ENCODE peak calls at places on chromosomes 2 and 18, in six cellular contexts. X, Q, W, K, U and C are unnamed samples.

GRCh38 chr2:25821225-25822056 is 56.8 kb downstream of the ASXL2 start:
- DNase-seq in K (no peak), U (no peak), W (peak), Q (peak), X (no peak), C (peak)

GRCh38 chr2:98598781-98599428 is 9.4 kb downstream of the COA5 start:
- DNase-seq in K (no peak), Q (no peak), W (peak), U (no peak), X (no peak), C (peak)

GRCh38 chr2:23503097-23503496 is 118.1 kb downstream of the KLHL29 start:
- DNase-seq in X (no peak), K (no peak), Q (no peak), U (no peak), W (no peak), C (no peak)

GRCh38 chr18:5628512-5629255 is 84.9 kb upstream of the EPB41L3 start:
- DNase-seq in U (no peak), X (no peak), Q (peak), K (no peak), W (peak), C (peak)

GRCh38 chr2:151162185-151162584 is 99.5 kb downstream of the RBM43 start:
- DNase-seq in U (no peak), X (no peak), K (no peak), Q (no peak), W (peak), C (peak)

GRCh38 chr2:69086466-69086865 is 73.5 kb downstream of the ANTXR1 start:
- DNase-seq in W (peak), Q (peak), X (no peak), U (no peak), K (no peak), C (no peak)

GRCh38 chr18:29496276-29496675 is 1319.3 kb upstream of the CDH2 start:
- DNase-seq in K (no peak), Q (no peak), W (peak), U (no peak), X (no peak), C (peak)

GRCh38 chr2:132876745-132877391 is 206.9 kb upstream of the LYPD1 start:
- DNase-seq in U (no peak), X (no peak), Q (no peak), K (no peak), W (peak), C (no peak)

GRCh38 chr2:200863655-200864205 is 728 bp downstream of the CLK1 start:
- DNase-seq in W (peak), X (no peak), Q (peak), K (no peak), U (no peak), C (no peak)

GRCh38 chr2:239789711-239790110 is 235.4 kb downstream of the NDUFA10 start:
- DNase-seq in K (peak), U (no peak), X (no peak), W (no peak), Q (no peak), C (no peak)

GRCh38 chr2:40192864-40193669 is 258.8 kb downstream of the SLC8A1 start:
- DNase-seq in X (no peak), W (peak), K (no peak), Q (peak), U (no peak), C (no peak)

GRCh38 chr2:210461401-210461800 is 15.2 kb downstream of the LANCL1 start:
- DNase-seq in X (no peak), U (no peak), K (no peak), Q (no peak), W (no peak), C (no peak)

GRCh38 chr2:60976271-60976670 is 41.2 kb upstream of the PEX13 start:
- DNase-seq in K (no peak), W (no peak), X (no peak), U (no peak), Q (no peak), C (no peak)

GRCh38 chr2:45862843-45863242 is 211.4 kb downstream of the PRKCE start:
- DNase-seq in Q (no peak), K (no peak), W (no peak), U (no peak), X (no peak), C (no peak)

GRCh38 chr2:88545118-88545517 is 82.1 kb downstream of the EIF2AK3 start:
- DNase-seq in K (peak), X (no peak), U (no peak), W (no peak), Q (peak), C (peak)

GRCh38 chr2:65349863-65350262 is 82.5 kb downstream of the SPRED2 start:
- DNase-seq in U (no peak), W (peak), K (no peak), Q (peak), X (no peak), C (peak)

GRCh38 chr2:98134138-98134537 is 47.2 kb downstream of the VWA3B start:
- DNase-seq in X (no peak), K (peak), U (no peak), W (no peak), Q (peak), C (no peak)

GRCh38 chr18:3425450-3425849 is 24.5 kb upstream of the TGIF1 start:
- DNase-seq in W (no peak), Q (no peak), U (no peak), K (no peak), X (no peak), C (no peak)

GRCh38 chr2:36433311-36434217 is 78.0 kb downstream of the CRIM1 start:
- DNase-seq in W (peak), U (no peak), X (no peak), K (no peak), Q (peak), C (peak)

GRCh38 chr2:119225084-119225864 is 1.6 kb downstream of the STEAP3 start:
- DNase-seq in X (no peak), U (no peak), Q (no peak), K (no peak), W (no peak), C (no peak)